ENCODE peak calls at places on chromosomes 5 and 9, in nine cellular contexts. Q is body of pancreas, L is thyroid gland, S is prostate gland, X is right lobe of liver, R is PC-3, E is HCT116, D is GM23338, M is heart left ventricle. B is an unnamed sample.
A peak's percentile ranks its signal among the peaks of the same experiment; 100 is the strongest.

GRCh38 chr9:103364753-103365152 is 369.6 kb downstream of the CYLC2 start:
- DNase-seq in S (no peak), Q (no peak), X (no peak), D (no peak), E (no peak), R (peak; percentile 18), L (no peak), M (no peak), B (no peak)

GRCh38 chr9:109640232-109641078 is 139.5 kb upstream of the PALM2AKAP2 start:
- DNase-seq in M (peak; percentile 78), D (peak; percentile 78), X (peak; percentile 50), S (peak; percentile 9), R (peak; percentile 69), L (peak; percentile 66), Q (peak; percentile 54), E (no peak), B (peak; percentile 48)

GRCh38 chr5:9724707-9725106 is 94.6 kb upstream of the TAS2R1 start:
- DNase-seq in M (no peak), X (no peak), S (no peak), Q (no peak), E (no peak), D (no peak), R (no peak), L (no peak), B (no peak)

GRCh38 chr5:961002-961710 is 47.4 kb upstream of the NKD2 start:
- DNase-seq in R (no peak), Q (peak; percentile 15), L (no peak), M (peak; percentile 64), S (no peak), E (no peak), X (no peak), D (no peak), B (no peak)

GRCh38 chr9:8745347-8745746 is 945.8 kb upstream of the DMAC1 start:
- DNase-seq in S (no peak), Q (no peak), R (no peak), D (no peak), X (no peak), E (no peak), M (no peak), L (no peak), B (no peak)

GRCh38 chr5:152256580-152256979 is 148.5 kb downstream of the NMUR2 start:
- DNase-seq in M (no peak), L (no peak), R (no peak), S (no peak), D (no peak), Q (no peak), X (no peak), E (no peak), B (no peak)

GRCh38 chr9:33818167-33818831 is 1.3 kb downstream of the UBE2R2 start:
- DNase-seq in R (peak; percentile 14), X (peak; percentile 64), E (no peak), S (no peak), M (peak; percentile 70), Q (peak; percentile 68), L (peak; percentile 38), D (no peak), B (no peak)

GRCh38 chr9:33818832-33819500 is 2.0 kb downstream of the UBE2R2 start:
- DNase-seq in S (no peak), E (no peak), M (no peak), L (no peak), Q (no peak), X (no peak), R (peak; percentile 34), D (no peak), B (no peak)

GRCh38 chr9:99241106-99241505 is 19.0 kb downstream of the SEC61B start:
- DNase-seq in S (no peak), X (no peak), E (no peak), Q (no peak), D (peak; percentile 37), R (no peak), M (no peak), L (no peak), B (no peak)

GRCh38 chr9:107363511-107364182 is 80.6 kb downstream of the RAD23B start:
- DNase-seq in X (no peak), E (no peak), R (no peak), S (no peak), M (no peak), Q (no peak), L (no peak), D (peak; percentile 22), B (no peak)

GRCh38 chr5:17275279-17276158 is 58.1 kb downstream of the BASP1 start:
- DNase-seq in E (no peak), X (no peak), S (no peak), D (no peak), L (no peak), M (no peak), R (no peak), Q (no peak), B (no peak)

GRCh38 chr5:101091902-101092301 is 188.8 kb upstream of the ST8SIA4 start:
- DNase-seq in E (no peak), D (no peak), S (no peak), Q (no peak), M (no peak), X (no peak), L (no peak), R (no peak), B (no peak)
- H3K4me1 ChIP-seq in E (peaks cover 13% of the 10 kb centered on the region), D (no peaks in the 10 kb centered on the region), S (no peaks in the 10 kb centered on the region), Q (no peaks in the 10 kb centered on the region), M (no peaks in the 10 kb centered on the region), X (no peaks in the 10 kb centered on the region), L (no peaks in the 10 kb centered on the region), R (no peaks in the 10 kb centered on the region), B (no peaks in the 10 kb centered on the region)

DNA sequence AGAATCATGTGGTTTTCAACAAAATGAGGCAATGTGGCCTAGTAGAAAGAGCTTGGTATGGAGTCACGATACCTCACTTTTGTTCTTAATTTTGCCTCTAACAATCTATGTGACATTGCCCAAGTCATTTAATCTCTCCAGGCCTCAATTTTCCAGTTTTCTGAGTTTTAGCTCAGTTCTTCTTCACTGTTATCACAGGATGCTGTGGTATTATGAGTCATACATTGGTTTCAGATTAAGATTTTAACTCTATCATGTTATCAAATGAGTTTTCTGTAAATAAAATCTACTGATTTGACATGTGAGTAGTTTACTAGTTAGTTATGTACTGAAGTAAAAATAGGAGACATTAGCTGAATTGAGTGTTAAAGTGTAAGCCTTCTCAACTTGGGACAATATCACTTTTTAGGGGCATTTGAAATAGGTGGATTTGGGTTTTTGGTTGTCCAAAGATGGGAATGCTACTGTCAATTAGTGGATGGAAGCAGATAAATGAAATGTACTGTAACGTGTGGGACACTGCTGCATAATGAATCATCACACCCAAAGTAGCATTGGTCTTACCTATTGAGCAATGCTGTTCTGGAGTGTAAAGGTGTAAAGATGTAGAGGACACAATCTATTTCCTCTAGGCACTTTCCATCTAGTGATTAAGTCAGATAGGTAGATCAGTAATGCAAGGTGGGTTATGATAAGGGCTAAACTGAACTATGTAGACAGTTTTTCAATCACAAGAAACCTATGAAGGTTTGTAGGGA is 73.3 kb downstream of the NNT start:
- DNase-seq in R (no peak), E (no peak), Q (no peak), M (no peak), D (no peak), S (no peak), L (no peak), X (no peak), B (no peak)
- H3K36me3 ChIP-seq in R (no peaks in the 10 kb centered on the region), E (no peaks in the 10 kb centered on the region), Q (peaks cover 1% of the 10 kb centered on the region), M (no peaks in the 10 kb centered on the region), D (no peaks in the 10 kb centered on the region), S (no peaks in the 10 kb centered on the region), L (peaks cover 4% of the 10 kb centered on the region), X (peaks cover 14% of the 10 kb centered on the region), B (no peaks in the 10 kb centered on the region)

DNA sequence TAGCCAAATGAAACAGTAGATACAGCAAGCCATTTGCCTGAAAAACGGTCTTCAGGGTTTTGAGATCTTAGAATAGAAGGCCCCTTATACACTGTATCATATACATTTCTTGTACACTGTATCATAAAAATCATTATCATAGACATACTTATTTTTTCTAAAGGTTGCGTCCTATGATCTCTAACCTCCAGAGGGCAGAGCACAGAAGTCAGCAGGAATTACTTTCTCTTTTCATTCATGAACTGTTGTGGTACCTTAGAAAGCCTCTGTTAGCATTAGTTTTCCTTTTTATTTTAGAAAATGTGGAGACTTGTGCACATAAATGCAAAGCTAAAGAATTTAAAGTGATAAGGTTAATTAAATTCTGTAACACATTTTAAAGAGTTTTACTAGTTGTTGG is 115.4 kb downstream of the OXCT1 start:
- DNase-seq in L (no peak), S (no peak), R (peak; percentile 7), Q (no peak), M (no peak), D (no peak), X (no peak), E (no peak), B (peak; percentile 12)
- TF ChIP-seq CTCF in L (no peak), S (peak; percentile 7), R (peak; percentile 45), Q (no peak), M (no peak), D (peak; percentile 22), X (peak; percentile 14), E (peak; percentile 4), B (no peak)

DNA sequence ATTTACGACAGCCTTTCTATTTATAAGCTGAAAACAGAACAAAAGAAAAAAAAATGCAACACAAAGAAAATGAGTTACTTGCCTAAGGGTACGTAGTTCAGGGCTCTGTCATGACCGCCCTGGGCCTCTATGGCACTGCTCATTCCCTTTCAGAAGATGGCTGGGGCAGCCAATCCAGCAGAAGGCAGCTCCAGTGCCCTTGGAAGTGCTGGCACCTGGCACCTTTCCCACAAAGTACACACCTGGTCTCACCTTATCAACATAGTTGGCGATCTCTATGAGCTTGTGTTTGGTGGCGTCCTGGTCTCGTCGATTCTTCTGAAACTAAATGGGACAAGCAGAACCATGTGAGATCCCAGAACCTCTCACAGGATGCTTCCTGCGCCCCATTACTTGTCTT is 53.2 kb downstream of the NIPAL4 start:
- DNase-seq in R (no peak), M (no peak), S (no peak), D (no peak), L (peak; percentile 32), X (peak; percentile 76), E (no peak), Q (peak; percentile 88), B (no peak)
- H3K4me1 ChIP-seq in R (peaks cover 57% of the 10 kb centered on the region), M (no peaks in the 10 kb centered on the region), S (no peaks in the 10 kb centered on the region), D (no peaks in the 10 kb centered on the region), L (peaks cover 26% of the 10 kb centered on the region), X (peaks cover 30% of the 10 kb centered on the region), E (peaks cover 57% of the 10 kb centered on the region), Q (peaks cover 15% of the 10 kb centered on the region), B (peaks cover 4% of the 10 kb centered on the region)

B was measured in mucosa of descending colon.